ENCODE peak calls at places on chromosomes 4 and X, in nine cellular contexts. S, U, K, F, G, O, C, Q and Y are unnamed samples.
A peak's percentile ranks its signal among the peaks of the same experiment; 100 is the strongest.

GRCh38 chrX:131827935-131828334 is 195.2 kb upstream of the STK26 start:
- DNase-seq in S (peak; percentile 26), U (peak; percentile 26), K (no peak), F (peak; percentile 28), G (no peak), O (peak; percentile 75), C (no peak), Q (no peak), Y (no peak)

GRCh38 chrX:71954458-71954857 is 43.8 kb downstream of the NHSL2 start:
- DNase-seq in S (no peak), U (no peak), K (no peak), F (no peak), G (no peak), O (no peak), C (no peak), Q (no peak), Y (no peak)

GRCh38 chrX:111543212-111543762 is 31.8 kb downstream of the SERTM2 start:
- DNase-seq in S (no peak), U (no peak), K (no peak), F (no peak), G (no peak), O (no peak), C (no peak), Q (no peak), Y (no peak)

GRCh38 chr4:101604976-101605375 is 185.6 kb upstream of the BANK1 start:
- DNase-seq in S (no peak), U (no peak), K (no peak), F (no peak), G (peak; percentile 44), O (no peak), C (no peak), Q (no peak), Y (no peak)

GRCh38 chrX:79413009-79413408 is 45.9 kb upstream of the ITM2A start:
- DNase-seq in S (no peak), U (peak; percentile 32), K (peak; percentile 1), F (peak; percentile 4), G (no peak), O (peak; percentile 23), C (peak; percentile 15), Q (no peak), Y (no peak)

GRCh38 chr4:37666625-37667071 is 19.5 kb downstream of the RELL1 start:
- DNase-seq in S (no peak), U (peak; percentile 84), K (peak; percentile 92), F (no peak), G (peak; percentile 96), O (peak; percentile 13), C (no peak), Q (no peak), Y (peak; percentile 87)

GRCh38 chrX:154526901-154527675 is 11.1 kb upstream of the FAM3A start:
- DNase-seq in S (peak; percentile 74), U (peak; percentile 88), K (no peak), F (peak; percentile 67), G (peak; percentile 37), O (peak; percentile 86), C (peak; percentile 73), Q (peak; percentile 94), Y (peak; percentile 56)

GRCh38 chr4:88008133-88008621 is 742 bp downstream of the PKD2 start:
- DNase-seq in S (peak; percentile 70), U (peak; percentile 57), K (no peak), F (peak; percentile 54), G (no peak), O (peak; percentile 18), C (peak; percentile 67), Q (peak; percentile 49), Y (peak; percentile 28)

GRCh38 chr4:81828991-81829390 is 357.3 kb upstream of the RASGEF1B start:
- DNase-seq in S (no peak), U (peak; percentile 24), K (no peak), F (no peak), G (no peak), O (no peak), C (no peak), Q (no peak), Y (no peak)

GRCh38 chr4:17347445-17347844 is 164.4 kb downstream of the QDPR start:
- DNase-seq in S (peak; percentile 16), U (peak; percentile 57), K (no peak), F (peak; percentile 42), G (no peak), O (peak; percentile 46), C (peak; percentile 38), Q (peak; percentile 35), Y (peak; percentile 27)

GRCh38 chr4:183601381-183601780 is 57.6 kb downstream of the RWDD4 start:
- DNase-seq in S (no peak), U (no peak), K (no peak), F (no peak), G (no peak), O (no peak), C (no peak), Q (no peak), Y (no peak)

GRCh38 chr4:183599284-183599683 is 59.7 kb downstream of the RWDD4 start:
- DNase-seq in S (no peak), U (no peak), K (no peak), F (no peak), G (no peak), O (no peak), C (no peak), Q (no peak), Y (no peak)

GRCh38 chr4:183602444-183603102 is 56.4 kb downstream of the RWDD4 start:
- DNase-seq in S (no peak), U (peak; percentile 45), K (no peak), F (no peak), G (no peak), O (peak; percentile 28), C (no peak), Q (no peak), Y (no peak)

GRCh38 chr4:183599690-183600089 is 59.3 kb downstream of the RWDD4 start:
- DNase-seq in S (no peak), U (no peak), K (no peak), F (no peak), G (no peak), O (no peak), C (no peak), Q (no peak), Y (peak; percentile 3)

DNA sequence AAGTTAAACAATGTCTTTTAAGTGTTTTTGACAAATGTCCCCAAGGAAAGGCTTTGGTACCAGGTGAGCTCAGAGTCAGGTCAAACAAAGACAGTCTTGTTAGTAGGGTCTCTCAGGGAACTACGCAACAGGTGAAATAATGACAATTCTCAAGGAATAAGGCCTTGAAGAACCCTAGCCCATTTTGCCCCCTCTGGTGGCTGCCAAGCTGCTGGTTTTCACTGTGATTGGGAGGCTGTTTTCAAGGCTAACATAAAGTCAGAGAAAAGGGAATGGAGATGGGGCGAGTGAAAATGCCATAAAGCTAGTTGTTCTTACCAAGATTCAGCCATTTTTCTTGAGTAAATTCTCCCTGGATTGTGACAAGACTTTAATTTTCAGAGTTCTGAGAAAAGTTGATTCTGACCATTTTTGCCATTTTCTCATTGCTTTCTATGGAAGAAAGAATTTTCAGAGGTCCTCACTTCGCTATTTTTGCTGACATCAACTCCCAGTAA is 58.7 kb downstream of the RWDD4 start:
- DNase-seq in S (no peak), U (peak; percentile 22), K (no peak), F (no peak), G (no peak), O (peak; percentile 30), C (no peak), Q (peak; percentile 23), Y (no peak)
- TF ChIP-seq CTCF in S (peak; percentile 7), U (peak; percentile 30), K (peak; percentile 46), F (no peak), G (peak; percentile 34), O (peak; percentile 59), C (no peak), Q (peak; percentile 29), Y (peak; percentile 74)

GRCh38 chr4:56691425-56691824 is 10.3 kb upstream of the HOPX start:
- DNase-seq in S (no peak), U (no peak), K (no peak), F (no peak), G (no peak), O (no peak), C (no peak), Q (no peak), Y (no peak)

GRCh38 chr4:56690393-56690971 is 9.4 kb upstream of the HOPX start:
- DNase-seq in S (no peak), U (no peak), K (no peak), F (no peak), G (no peak), O (peak; percentile 3), C (no peak), Q (no peak), Y (no peak)

GRCh38 chr4:56689661-56690060 is 8.6 kb upstream of the HOPX start:
- DNase-seq in S (no peak), U (no peak), K (no peak), F (no peak), G (no peak), O (no peak), C (no peak), Q (no peak), Y (no peak)

GRCh38 chr4:56689231-56689630 is 8.1 kb upstream of the HOPX start:
- DNase-seq in S (no peak), U (no peak), K (no peak), F (no peak), G (no peak), O (no peak), C (no peak), Q (peak; percentile 28), Y (no peak)

DNA sequence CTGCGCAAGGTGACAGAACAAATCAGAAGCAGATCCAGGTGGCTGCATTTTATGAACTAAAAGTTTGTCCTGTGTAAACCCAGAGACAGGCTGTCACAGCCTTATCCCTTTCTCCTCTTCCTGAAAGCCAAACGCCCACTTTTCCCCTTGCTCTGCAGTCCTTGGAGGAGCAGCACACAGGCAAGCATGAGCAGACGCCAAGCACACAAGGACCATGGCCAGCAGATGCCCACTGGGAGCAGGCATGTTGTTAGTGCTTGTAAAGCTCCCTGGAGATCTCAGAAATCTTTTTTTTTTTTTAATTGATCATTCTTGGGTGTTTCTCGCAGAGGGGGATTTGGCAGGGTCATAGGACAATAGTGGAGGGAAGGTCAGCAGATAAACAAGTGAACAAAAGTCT is 11.5 kb upstream of the HOPX start:
- DNase-seq in S (no peak), U (no peak), K (no peak), F (no peak), G (no peak), O (no peak), C (no peak), Q (peak; percentile 69), Y (no peak)
- TF ChIP-seq CTCF in S (no peak), U (no peak), K (no peak), F (no peak), G (no peak), O (no peak), C (no peak), Q (no peak), Y (no peak)

DNA sequence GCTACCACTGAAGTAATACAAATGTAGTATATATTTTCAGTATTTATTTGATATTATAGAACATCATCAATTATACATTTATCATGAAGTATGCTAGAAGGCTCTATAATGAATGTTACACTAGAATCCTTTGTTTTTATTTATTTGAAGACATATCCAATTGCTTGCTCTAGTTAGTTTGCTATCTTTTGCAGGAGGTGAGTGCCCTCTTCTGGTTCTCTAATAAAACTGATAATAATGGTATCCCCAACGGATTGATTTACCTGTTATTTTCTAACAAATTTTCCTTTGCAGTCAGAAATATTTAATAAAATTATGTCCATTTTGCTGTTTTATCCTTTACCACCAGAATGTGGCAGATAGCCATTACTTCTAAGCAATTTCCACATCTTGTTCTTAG is 274.3 kb upstream of the TACR3 start:
- DNase-seq in S (no peak), U (no peak), K (no peak), F (no peak), G (no peak), O (no peak), C (peak; percentile 11), Q (no peak), Y (peak; percentile 7)
- TF ChIP-seq CTCF in S (no peak), U (no peak), K (peak; percentile 40), F (no peak), G (peak; percentile 10), O (no peak), C (no peak), Q (no peak), Y (peak; percentile 37)

GRCh38 chr4:122205687-122206086 is 53.6 kb downstream of the BLTP1 start:
- DNase-seq in S (no peak), U (no peak), K (no peak), F (no peak), G (no peak), O (peak; percentile 5), C (no peak), Q (no peak), Y (no peak)
- TF ChIP-seq CTCF in S (no peak), U (no peak), K (peak; percentile 8), F (peak; percentile 15), G (no peak), O (no peak), C (no peak), Q (no peak), Y (no peak)